ENCODE peak calls at places on chromosomes 6 and 20, in four cellular contexts. K is HepG2, O is K562, V is SK-N-SH. J is an unnamed sample.

GRCh38 chr20:4111440-4112411 is 96.4 kb upstream of the RNF24 start:
- DNase-seq in K (no peak), O (no peak), V (no peak), J (no peak)

GRCh38 chr6:160030103-160030502 is 61.2 kb downstream of the IGF2R start:
- DNase-seq in K (no peak), O (no peak), V (peak; percentile 22), J (no peak)

GRCh38 chr6:99736302-99736701 is 129.7 kb downstream of the PRDM13 start:
- DNase-seq in O (no peak), V (no peak), K (no peak), J (no peak)

GRCh38 chr6:18507018-18507415 is 119.9 kb downstream of the RNF144B start:
- DNase-seq in V (peak; percentile 19), K (no peak), O (no peak), J (no peak)

GRCh38 chr6:40810176-40810575 is 223.0 kb upstream of the LRFN2 start:
- DNase-seq in K (no peak), V (no peak), O (no peak), J (no peak)

GRCh38 chr20:47782920-47783552 is 2.2 kb downstream of the SULF2 start:
- DNase-seq in K (peak; percentile 70), V (no peak), O (no peak), J (no peak)

GRCh38 chr6:132147530-132148011 is 196.4 kb upstream of the CCN2 start:
- DNase-seq in V (no peak), K (no peak), O (no peak), J (no peak)

GRCh38 chr20:63698739-63699465 is 2.5 kb downstream of the TNFRSF6B start:
- DNase-seq in V (peak; percentile 58), K (no peak), O (peak; percentile 56), J (no peak)

GRCh38 chr20:21511850-21512633 is 1.8 kb downstream of the NKX2-2 start:
- DNase-seq in K (no peak), V (peak; percentile 49), O (no peak), J (no peak)

GRCh38 chr20:49620364-49621240 is 52.7 kb upstream of the PTGIS start:
- DNase-seq in K (no peak), O (no peak), V (no peak), J (peak; percentile 28)

GRCh38 chr20:62878244-62879030 is 16.8 kb upstream of the TCFL5 start:
- DNase-seq in O (peak; percentile 64), K (no peak), V (no peak), J (no peak)

GRCh38 chr20:19300395-19300794 is 88.0 kb downstream of the SLC24A3 start:
- DNase-seq in O (no peak), K (no peak), V (no peak), J (no peak)

GRCh38 chr6:163525926-163526325 is 111.4 kb downstream of the QKI start:
- DNase-seq in K (no peak), O (no peak), V (no peak), J (no peak)

GRCh38 chr20:43963872-43964791 is 49.5 kb downstream of the TOX2 start:
- DNase-seq in O (no peak), V (no peak), K (no peak), J (no peak)

GRCh38 chr6:109687271-109687721 is 3.7 kb downstream of the AK9 start:
- DNase-seq in K (no peak), V (no peak), O (no peak), J (peak; percentile 22)

GRCh38 chr6:166449036-166449435 is 66.3 kb upstream of the MPC1 start:
- DNase-seq in O (no peak), V (no peak), K (no peak), J (no peak)

GRCh38 chr6:90610671-90611542 is 24.0 kb upstream of the MAP3K7 start:
- DNase-seq in K (no peak), O (peak; percentile 36), V (peak; percentile 59), J (peak; percentile 15)

GRCh38 chr20:14921546-14921945 is 584.1 kb upstream of the FLRT3 start:
- DNase-seq in O (no peak), K (no peak), V (no peak), J (no peak)

GRCh38 chr6:158219229-158219628 is 51.1 kb downstream of the GTF2H5 start:
- DNase-seq in K (no peak), O (no peak), V (no peak), J (peak; percentile 87)

GRCh38 chr6:5031150-5031549 is 27.3 kb upstream of the RPP40 start:
- DNase-seq in O (no peak), V (no peak), K (no peak), J (no peak)

GRCh38 chr6:168093634-168094033 is 14.6 kb upstream of the FRMD1 start:
- DNase-seq in O (no peak), V (peak; percentile 24), K (no peak), J (no peak)

GRCh38 chr20:25277941-25278521 is 30.1 kb downstream of the PYGB start:
- DNase-seq in K (no peak), O (no peak), V (no peak), J (no peak)

GRCh38 chr6:106085984-106086832 is at the start of gene PRDM1:
- DNase-seq in K (no peak), O (peak; percentile 85), V (peak; percentile 69), J (peak; percentile 92)

GRCh38 chr6:5081955-5082354 is 3.2 kb upstream of the PPP1R3G start:
- DNase-seq in V (no peak), O (no peak), K (no peak), J (no peak)

GRCh38 chr20:57306747-57307146 is 22.9 kb upstream of the SPO11 start:
- DNase-seq in K (no peak), V (no peak), O (no peak), J (no peak)

GRCh38 chr6:140486468-140487361 is 1112.3 kb upstream of the CITED2 start:
- DNase-seq in K (no peak), V (no peak), O (no peak), J (no peak)

GRCh38 chr20:25295386-25296093 is 47.7 kb downstream of the PYGB start:
- DNase-seq in V (peak; percentile 53), K (no peak), O (no peak), J (no peak)

GRCh38 chr6:10882654-10883053 is 813 bp upstream of the GCM2 start:
- DNase-seq in V (no peak), K (no peak), O (no peak), J (no peak)

GRCh38 chr6:134453792-134454510 is 136.0 kb upstream of the SGK1 start:
- DNase-seq in V (no peak), K (no peak), O (no peak), J (no peak)

GRCh38 chr6:42339991-42340401 is 111.7 kb downstream of the TRERF1 start:
- DNase-seq in K (no peak), V (no peak), O (no peak), J (no peak)

GRCh38 chr6:135812085-135812526 is 39.4 kb upstream of the PDE7B start:
- DNase-seq in V (no peak), K (no peak), O (no peak), J (no peak)

GRCh38 chr20:15942130-15942529 is 631.1 kb downstream of the KIF16B start:
- DNase-seq in V (no peak), O (no peak), K (no peak), J (no peak)
- TF ChIP-seq REST in V (no peak), O (no peak), K (no peak), J (no peak)

GRCh38 chr20:37405351-37405897 is 59.5 kb downstream of the SRC start:
- DNase-seq in V (no peak), K (no peak), O (no peak), J (no peak)

GRCh38 chr20:37407573-37408002 is 61.6 kb downstream of the SRC start:
- DNase-seq in O (no peak), V (no peak), K (peak; percentile 43), J (no peak)

GRCh38 chr20:37404461-37404881 is 58.5 kb downstream of the SRC start:
- DNase-seq in K (no peak), O (no peak), V (no peak), J (no peak)

GRCh38 chr20:37407117-37407566 is 61.2 kb downstream of the SRC start:
- DNase-seq in O (no peak), V (no peak), K (no peak), J (no peak)

GRCh38 chr20:37406010-37406998 is 60.4 kb downstream of the SRC start:
- DNase-seq in K (no peak), V (peak; percentile 93), O (peak; percentile 91), J (peak; percentile 18)
- TF ChIP-seq GABPA in K (no peak), V (no peak), O (no peak), J (no peak)

DNA sequence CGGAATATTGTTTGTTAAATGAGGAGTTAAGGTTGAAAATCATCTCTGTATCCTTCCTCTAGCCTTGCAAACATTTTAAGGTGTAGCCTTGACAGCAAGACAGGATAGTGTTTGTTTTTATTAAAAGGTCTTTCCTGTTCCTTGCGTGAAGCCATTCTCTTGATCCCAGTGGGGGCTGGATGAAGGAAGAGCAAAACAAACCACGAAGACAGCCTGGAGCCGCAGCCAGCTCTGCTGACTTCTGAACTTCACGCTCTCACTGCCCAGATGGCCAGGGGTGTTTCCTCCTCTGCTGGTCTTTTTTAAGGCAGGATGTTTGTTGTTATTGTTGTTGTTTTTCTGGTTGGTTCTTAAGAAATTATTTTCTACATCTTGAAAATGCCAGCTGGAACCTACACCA is 156.4 kb downstream of the MTHFD1L start:
- DNase-seq in V (no peak), O (no peak), K (no peak), J (no peak)
- TF ChIP-seq REST in V (no peak), O (no peak), K (no peak), J (no peak)

GRCh38 chr6:93423542-93423941 is 4.2 kb upstream of the EPHA7 start:
- DNase-seq in V (peak; percentile 31), O (no peak), K (peak; percentile 62), J (peak; percentile 19)
- TF ChIP-seq GABPA in V (no peak), O (no peak), K (no peak), J (no peak)

DNA sequence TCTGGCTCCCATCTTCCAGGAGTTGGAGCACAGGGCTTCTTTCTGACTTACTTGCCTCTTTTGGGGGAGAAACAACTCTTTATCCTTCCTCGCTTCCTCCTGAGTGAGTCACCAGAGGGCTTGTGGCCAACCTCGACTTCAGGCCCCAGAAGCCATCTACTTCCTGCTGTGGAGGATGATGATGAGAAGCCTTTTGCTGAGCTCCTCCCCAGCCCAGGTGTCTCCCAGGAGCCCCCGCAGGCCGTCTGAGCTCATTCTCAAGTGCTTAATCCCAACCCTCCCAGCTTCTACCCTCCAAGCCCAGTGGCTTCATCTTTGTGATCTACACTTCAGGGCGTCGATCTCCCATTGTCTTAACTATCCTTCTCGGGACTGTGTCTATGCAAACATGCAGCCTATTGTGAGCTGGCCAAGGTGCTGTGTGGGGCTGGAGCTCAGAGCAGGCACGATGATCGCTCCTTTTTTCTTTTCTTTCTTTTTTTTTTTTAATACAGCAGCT is 27.9 kb downstream of the SDCBP2 start:
- DNase-seq in K (no peak), V (no peak), O (peak; percentile 38), J (peak; percentile 55)
- TF ChIP-seq REST in K (no peak), V (no peak), O (no peak), J (no peak)

DNA sequence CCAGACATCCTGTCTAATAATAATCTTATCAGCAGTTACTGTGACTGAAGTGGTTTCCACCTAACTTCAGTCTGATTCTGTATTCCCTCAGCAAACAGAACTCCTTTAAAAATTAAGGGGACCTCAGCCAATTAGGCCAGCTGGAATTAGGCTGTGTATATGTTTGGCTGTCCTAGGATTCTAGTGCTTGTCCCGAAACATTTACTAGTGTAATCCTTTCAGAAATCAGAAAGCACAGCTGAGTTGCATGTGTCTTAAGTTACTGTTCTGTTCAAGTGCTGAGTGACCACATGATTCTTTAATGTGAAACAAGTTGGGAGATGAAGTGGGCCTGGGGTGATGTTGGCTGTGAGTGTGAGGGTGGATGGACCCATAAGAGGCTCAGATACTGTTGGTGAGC is 120.9 kb upstream of the SUPT3H start:
- DNase-seq in O (no peak), V (no peak), K (no peak), J (no peak)
- TF ChIP-seq GABPA in O (no peak), V (no peak), K (no peak), J (no peak)